ENCODE peak calls at places on chromosomes 11 and 22, in six cellular contexts. W is A549, B is right atrium auricular region, P is GM23338, T is fibroblast of lung, C is ovary. M is an unnamed sample. For H3K4me1, the result is how much of the 10 kb centered on the place peaks cover.

GRCh38 chr11:235180-235997 is 753 bp downstream of the SIRT3 start:
- DNase-seq in W (no peak), B (no peak), P (no peak), T (peak), C (no peak), M (no peak)

GRCh38 chr22:28883917-28884753 is 763 bp downstream of the ZNRF3 start:
- DNase-seq in W (peak), B (no peak), P (peak), T (peak), C (peak), M (peak)

GRCh38 chr22:17786435-17787158 is 12.3 kb upstream of the BID start:
- DNase-seq in W (no peak), B (peak), P (peak), T (peak), C (no peak), M (peak)

GRCh38 chr11:114088836-114089235 is 29.3 kb downstream of the ZBTB16 start:
- DNase-seq in W (no peak), B (no peak), P (no peak), T (no peak), C (no peak), M (no peak)

GRCh38 chr22:38725900-38726655 is 20.3 kb downstream of the GTPBP1 start:
- DNase-seq in W (no peak), B (no peak), P (no peak), T (no peak), C (peak), M (peak)

GRCh38 chr11:27200779-27201453 is 160.3 kb downstream of the BBOX1 start:
- DNase-seq in W (no peak), B (no peak), P (no peak), T (no peak), C (no peak), M (no peak)

GRCh38 chr22:46641829-46642266 is 21.7 kb downstream of the GRAMD4 start:
- DNase-seq in W (no peak), B (no peak), P (no peak), T (peak), C (no peak), M (no peak)

GRCh38 chr11:100630898-100631297 is 56.2 kb upstream of the ARHGAP42 start:
- DNase-seq in W (no peak), B (no peak), P (no peak), T (peak), C (no peak), M (no peak)

GRCh38 chr22:19772673-19773469 is 12.3 kb downstream of the TBX1 start:
- DNase-seq in W (no peak), B (no peak), P (no peak), T (no peak), C (peak), M (peak)

GRCh38 chr11:132028380-132029240 is 658.2 kb downstream of the NTM start:
- DNase-seq in W (no peak), B (peak), P (peak), T (no peak), C (no peak), M (no peak)

GRCh38 chr11:118914178-118914918 is 11.4 kb downstream of the BCL9L start:
- DNase-seq in W (no peak), B (no peak), P (peak), T (peak), C (peak), M (peak)

GRCh38 chr11:101718406-101718805 is 134.6 kb upstream of the TRPC6 start:
- DNase-seq in W (no peak), B (no peak), P (no peak), T (peak), C (no peak), M (no peak)

GRCh38 chr22:44089717-44090570 is 65.8 kb downstream of the PARVB start:
- DNase-seq in W (no peak), B (no peak), P (no peak), T (no peak), C (no peak), M (no peak)

GRCh38 chr11:16049611-16050010 is 306.7 kb downstream of the SOX6 start:
- DNase-seq in W (no peak), B (no peak), P (peak), T (no peak), C (no peak), M (no peak)

GRCh38 chr11:45599161-45599943 is 66.1 kb downstream of the CHST1 start:
- DNase-seq in W (no peak), B (no peak), P (no peak), T (no peak), C (no peak), M (no peak)

GRCh38 chr11:45592581-45592980 is 72.8 kb downstream of the CHST1 start:
- DNase-seq in W (no peak), B (no peak), P (no peak), T (no peak), C (no peak), M (no peak)

GRCh38 chr11:45596571-45596970 is 68.9 kb downstream of the CHST1 start:
- DNase-seq in W (no peak), B (no peak), P (no peak), T (no peak), C (no peak), M (no peak)

GRCh38 chr11:45593992-45594391 is 71.4 kb downstream of the CHST1 start:
- DNase-seq in W (no peak), B (no peak), P (peak), T (no peak), C (no peak), M (no peak)

GRCh38 chr11:45597116-45597515 is 68.3 kb downstream of the CHST1 start:
- DNase-seq in W (no peak), B (no peak), P (no peak), T (no peak), C (no peak), M (no peak)
- H3K4me1 ChIP-seq in W (under half), B (under half), P (under half), T (under half), C (under half), M (under half)

GRCh38 chr11:12361650-12362049 is 15.7 kb upstream of the PARVA start:
- DNase-seq in W (no peak), B (no peak), P (no peak), T (peak), C (no peak), M (no peak)
- H3K4me3 ChIP-seq in W (no peak), B (no peak), P (no peak), T (no peak), C (no peak), M (no peak)

GRCh38 chr11:22472306-22472705 is 134.1 kb downstream of the SLC17A6 start:
- DNase-seq in W (no peak), B (no peak), P (peak), T (no peak), C (no peak), M (no peak)
- TF ChIP-seq CTCF in W (no peak), B (no peak), P (peak), T (no peak), C (no peak), M (no peak)

DNA sequence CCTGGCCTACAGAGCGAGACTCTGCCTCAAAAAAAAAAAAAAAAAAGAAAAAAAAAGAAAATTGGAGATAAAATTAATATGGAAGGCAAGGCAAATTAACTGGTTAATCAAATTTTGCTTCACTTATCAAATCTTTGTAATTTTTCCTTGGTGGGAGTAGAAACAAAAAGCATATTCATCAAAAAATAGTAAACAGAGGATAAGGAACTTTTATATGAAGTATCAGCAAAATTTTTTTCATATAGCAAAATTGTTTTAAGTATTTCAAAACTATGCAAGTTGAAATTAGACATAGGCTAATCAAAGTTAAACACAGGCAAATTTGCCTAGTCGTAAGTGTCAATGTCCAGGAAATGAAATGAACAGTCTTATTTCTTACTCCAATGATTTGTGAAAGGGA is 33.0 kb downstream of the PICALM start:
- DNase-seq in W (no peak), B (no peak), P (no peak), T (no peak), C (no peak), M (no peak)
- H3K4me1 ChIP-seq in W (under half), B (half or more), P (under half), T (under half), C (under half), M (under half)

DNA sequence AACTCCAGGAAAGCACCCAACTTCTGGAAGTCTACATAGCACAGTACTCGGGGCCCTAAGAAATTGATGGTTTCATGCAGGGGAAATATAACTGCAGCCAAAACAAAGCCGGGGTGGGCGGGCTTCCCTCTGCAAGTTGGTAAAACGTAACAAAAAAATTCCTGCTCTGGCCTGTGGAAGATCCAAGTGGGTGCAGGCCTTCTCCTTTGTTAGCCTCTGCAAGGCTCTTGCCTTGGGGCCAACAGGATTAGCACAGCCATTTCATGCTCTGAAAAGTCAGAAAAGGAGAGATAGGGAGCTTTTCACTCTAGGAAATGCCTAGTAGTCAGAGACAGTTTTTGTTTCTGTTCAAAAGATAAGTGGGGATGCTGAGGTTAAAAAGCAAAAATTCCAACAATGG is 72.1 kb upstream of the CHRM4 start:
- DNase-seq in W (no peak), B (no peak), P (peak), T (no peak), C (no peak), M (no peak)
- H3K4me3 ChIP-seq in W (no peak), B (no peak), P (no peak), T (no peak), C (no peak), M (no peak)

GRCh38 chr11:130431806-130432205 is 3.4 kb upstream of the ADAMTS8 start:
- DNase-seq in W (no peak), B (no peak), P (no peak), T (no peak), C (no peak), M (no peak)
- TF ChIP-seq CTCF in W (no peak), B (no peak), P (no peak), T (no peak), C (no peak), M (no peak)

GRCh38 chr11:125413226-125413625 is 82.8 kb downstream of the FEZ1 start:
- DNase-seq in W (no peak), B (no peak), P (no peak), T (no peak), C (no peak), M (no peak)
- H3K4me1 ChIP-seq in W (under half), B (under half), P (under half), T (under half), C (under half), M (under half)

DNA sequence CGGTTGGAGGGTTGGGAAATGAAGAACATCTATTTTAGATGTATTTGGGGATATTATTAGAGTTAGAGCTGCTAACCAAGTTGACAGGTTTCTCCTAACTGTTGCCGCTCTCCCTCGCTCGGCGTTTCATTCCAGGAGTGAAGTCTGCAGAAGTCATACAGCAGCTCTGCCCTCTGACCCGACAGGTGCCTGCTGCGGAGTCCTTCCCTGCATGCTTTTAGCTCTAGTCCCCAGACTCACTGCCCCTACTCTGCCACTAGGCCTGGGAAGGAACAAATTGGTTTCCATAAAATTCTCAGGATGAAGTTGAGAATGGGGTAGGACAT is 124.9 kb downstream of the DBX1 start:
- DNase-seq in W (no peak), B (no peak), P (no peak), T (no peak), C (no peak), M (no peak)
- H3K4me3 ChIP-seq in W (no peak), B (no peak), P (no peak), T (no peak), C (no peak), M (no peak)

GRCh38 chr22:45208993-45209838 is 31.5 kb downstream of the KIAA0930 start:
- DNase-seq in W (no peak), B (no peak), P (peak), T (peak), C (no peak), M (peak)
- TF ChIP-seq CTCF in W (peak), B (peak), P (peak), T (peak), C (no peak), M (peak)